ENCODE peak calls at places on chromosomes 6 and 20, in eight cellular contexts. W is lower lobe of right lung, O is Peyer's patch, V is neural crest cell, K is HCT116, N is astrocyte, T is endodermal cell, J is neural progenitor cell. Z is an unnamed sample.

GRCh38 chr20:63015665-63016361 is 9.0 kb upstream of the BHLHE23 start:
- DNase-seq in T (no peak), N (no peak), J (no peak), V (no peak), K (no peak), W (peak; percentile 32), O (no peak), Z (no peak)

GRCh38 chr6:5723905-5724691 is 282.6 kb downstream of the NRN1 start:
- DNase-seq in O (peak; percentile 77), W (peak; percentile 65), K (no peak), J (peak; percentile 35), T (peak; percentile 49), N (no peak), V (no peak), Z (no peak)

GRCh38 chr20:5714261-5715041 is 35.8 kb upstream of the SHLD1 start:
- DNase-seq in W (no peak), J (peak; percentile 28), O (peak; percentile 62), T (peak; percentile 47), K (no peak), N (no peak), V (no peak), Z (peak; percentile 15)

GRCh38 chr20:36572701-36573102 is 695 bp upstream of the TGIF2 start:
- DNase-seq in O (peak; percentile 39), W (no peak), K (no peak), T (no peak), V (peak; percentile 26), N (peak; percentile 24), J (peak; percentile 64), Z (peak; percentile 55)

GRCh38 chr6:14265049-14266021 is 147.8 kb downstream of the CD83 start:
- DNase-seq in N (no peak), T (no peak), J (no peak), V (no peak), W (no peak), O (no peak), K (no peak), Z (no peak)

GRCh38 chr6:17501982-17502704 is 98.0 kb upstream of the FAM8A1 start:
- DNase-seq in V (no peak), N (no peak), T (no peak), J (no peak), O (no peak), W (no peak), K (no peak), Z (no peak)

GRCh38 chr6:5425267-5425666 is 164.0 kb downstream of the FARS2 start:
- DNase-seq in V (no peak), K (no peak), N (no peak), J (no peak), T (no peak), O (no peak), W (no peak), Z (no peak)

GRCh38 chr6:42230320-42231034 is 12.8 kb upstream of the MRPS10 start:
- DNase-seq in N (no peak), K (no peak), T (peak; percentile 59), J (no peak), O (no peak), W (no peak), V (no peak), Z (no peak)

GRCh38 chr20:5205348-5206210 is 78.8 kb downstream of the CDS2 start:
- DNase-seq in V (peak; percentile 73), J (peak; percentile 87), N (peak; percentile 42), T (peak; percentile 95), O (peak; percentile 65), W (peak; percentile 73), K (peak; percentile 33), Z (peak; percentile 49)

GRCh38 chr6:163711615-163712568 is 297.4 kb downstream of the QKI start:
- DNase-seq in N (no peak), O (peak; percentile 78), W (peak; percentile 86), T (peak; percentile 67), V (no peak), K (no peak), J (no peak), Z (no peak)
- TF ChIP-seq CTCF in N (no peak), O (no peak), W (peak; percentile 41), T (peak; percentile 58), V (no peak), K (no peak), J (peak; percentile 21), Z (no peak)

GRCh38 chr6:57327311-57327710 is 9.9 kb downstream of the PRIM2 start:
- DNase-seq in V (no peak), W (no peak), O (no peak), K (no peak), N (no peak), J (no peak), T (no peak), Z (no peak)

GRCh38 chr6:57328074-57328473 is 10.6 kb downstream of the PRIM2 start:
- DNase-seq in N (no peak), T (no peak), W (no peak), K (no peak), V (no peak), O (no peak), J (no peak), Z (no peak)

GRCh38 chr6:57329933-57330332 is 12.5 kb downstream of the PRIM2 start:
- DNase-seq in N (no peak), O (no peak), W (no peak), V (no peak), K (no peak), J (no peak), T (no peak), Z (no peak)

DNA sequence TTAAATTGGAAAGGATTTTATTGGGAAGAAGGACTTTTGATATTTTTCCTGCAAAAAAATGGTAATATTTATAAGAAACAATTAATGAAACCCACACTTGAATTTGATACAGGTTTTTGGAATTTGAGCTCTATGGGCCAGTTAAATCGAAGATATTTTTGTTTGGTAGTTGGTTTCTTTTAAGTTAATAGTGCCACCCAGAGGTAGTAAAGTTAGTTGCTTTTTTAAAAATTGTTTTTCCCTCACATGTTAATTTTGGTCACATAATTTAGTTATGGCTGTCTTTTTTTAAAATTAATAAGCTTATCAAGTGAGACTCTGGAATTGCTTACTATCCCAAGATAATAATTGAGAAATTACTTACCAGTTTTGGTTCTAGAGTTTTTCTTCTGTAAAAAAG is 7.1 kb downstream of the PRIM2 start:
- DNase-seq in O (no peak), N (no peak), W (no peak), K (no peak), T (no peak), V (no peak), J (no peak), Z (no peak)
- TF ChIP-seq CTCF in O (no peak), N (peak; percentile 35), W (peak; percentile 36), K (peak; percentile 34), T (peak; percentile 74), V (peak; percentile 67), J (peak; percentile 56), Z (peak; percentile 30)

GRCh38 chr6:128491041-128491642 is 29.3 kb downstream of the PTPRK start:
- DNase-seq in N (peak; percentile 69), V (no peak), K (peak; percentile 28), W (no peak), J (peak; percentile 79), T (no peak), O (no peak), Z (no peak)

GRCh38 chr6:128482642-128483041 is 37.8 kb downstream of the PTPRK start:
- DNase-seq in N (no peak), W (no peak), O (no peak), V (no peak), K (no peak), J (peak; percentile 51), T (no peak), Z (no peak)

GRCh38 chr6:128487746-128488145 is 32.7 kb downstream of the PTPRK start:
- DNase-seq in J (no peak), W (no peak), T (no peak), N (peak; percentile 97), O (no peak), V (no peak), K (no peak), Z (no peak)

GRCh38 chr6:128483472-128484135 is 36.8 kb downstream of the PTPRK start:
- DNase-seq in J (no peak), V (no peak), T (no peak), W (no peak), K (no peak), N (no peak), O (no peak), Z (no peak)

DNA sequence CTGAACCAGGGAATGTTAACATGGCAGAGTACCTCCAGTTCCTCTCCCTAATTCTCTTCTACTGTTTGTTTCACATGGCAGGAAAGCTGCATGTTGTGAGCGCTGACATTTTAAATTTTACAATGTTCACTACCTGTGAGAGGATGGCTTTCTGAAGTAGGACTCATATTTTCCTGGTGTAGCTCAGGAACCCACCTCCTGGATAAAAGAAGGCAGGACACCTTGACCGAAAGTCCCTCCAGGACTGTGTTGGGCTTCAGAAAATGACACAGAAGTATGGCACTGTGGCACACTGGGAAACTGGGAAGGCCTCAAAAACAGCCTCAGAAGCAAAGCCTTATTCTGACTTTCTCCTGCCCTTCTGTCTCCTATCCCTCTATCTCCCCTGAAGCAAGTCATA is 33.3 kb downstream of the PTPRK start:
- DNase-seq in T (peak; percentile 65), V (no peak), K (no peak), W (no peak), N (no peak), O (no peak), J (no peak), Z (no peak)
- TF ChIP-seq CTCF in T (peak; percentile 75), V (peak; percentile 44), K (no peak), W (peak; percentile 20), N (peak; percentile 27), O (no peak), J (peak; percentile 35), Z (no peak)

DNA sequence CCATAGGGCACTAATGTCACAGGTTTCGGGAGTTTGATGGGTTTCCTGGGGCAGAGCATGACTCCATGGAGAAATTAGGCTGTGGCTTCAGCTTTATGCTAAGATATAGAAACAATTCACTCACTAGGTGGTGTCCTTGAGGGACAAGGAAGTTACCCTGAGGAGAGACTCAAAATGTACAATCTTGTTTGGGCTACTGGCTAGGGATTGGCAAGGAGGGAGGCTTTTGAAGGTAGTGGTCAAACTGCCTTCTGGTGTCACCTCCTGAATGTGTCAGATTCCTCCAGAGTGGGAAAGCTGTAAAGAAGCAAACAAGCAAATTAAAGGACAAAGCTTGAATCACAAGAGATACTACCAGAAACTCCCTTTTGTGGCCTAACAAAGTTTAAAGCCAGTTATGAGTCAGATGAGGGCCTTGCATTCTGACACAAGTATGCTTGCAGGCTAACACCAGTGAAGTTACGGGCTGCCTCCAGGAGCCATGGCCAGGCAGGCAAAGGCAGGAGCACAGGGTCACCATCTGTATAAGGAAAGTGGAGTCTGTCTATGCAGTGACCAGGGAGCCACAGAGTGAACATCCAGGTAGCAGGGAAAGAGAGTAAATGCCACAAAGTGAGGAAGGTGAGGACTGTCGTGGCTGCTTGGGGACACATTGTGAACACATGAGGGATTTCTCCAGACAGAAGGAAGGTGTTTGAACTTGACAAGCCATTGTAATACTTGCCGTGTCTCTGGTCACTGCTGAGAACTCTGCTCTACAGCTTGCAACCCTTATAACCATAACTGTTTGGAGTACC is 107.7 kb upstream of the DTNBP1 start:
- DNase-seq in T (peak; percentile 45), K (no peak), J (no peak), W (no peak), N (peak; percentile 4), V (no peak), O (no peak), Z (no peak)
- TF ChIP-seq CTCF in T (peak; percentile 41), K (peak; percentile 14), J (no peak), W (no peak), N (no peak), V (no peak), O (no peak), Z (no peak)